ENCODE peak calls at places on chromosomes 5 and 9, in four cellular contexts. I is GM10248, D is AML-193, S is T-cell. U is an unnamed sample.

GRCh38 chr5:130549884-130550552 is 615.0 kb downstream of the HINT1 start:
- DNase-seq in I (no peak), D (no peak), S (no peak), U (no peak)

GRCh38 chr5:127884416-127884815 is 181.2 kb downstream of the CCDC192 start:
- DNase-seq in D (no peak), S (no peak), I (no peak), U (no peak)

GRCh38 chr9:70581214-70581966 is 166.9 kb upstream of the KLF9 start:
- DNase-seq in D (no peak), I (no peak), S (no peak), U (no peak)

GRCh38 chr9:105173306-105173705 is 71.1 kb upstream of the SLC44A1 start:
- DNase-seq in I (no peak), D (no peak), S (no peak), U (no peak)

GRCh38 chr5:61675015-61675692 is 343.1 kb downstream of the ZSWIM6 start:
- DNase-seq in I (no peak), S (no peak), D (no peak), U (peak; percentile 78)

GRCh38 chr9:8860925-8861324 is 1061.3 kb upstream of the DMAC1 start:
- DNase-seq in I (no peak), D (no peak), S (no peak), U (no peak)

GRCh38 chr9:121362813-121363585 is 7.1 kb downstream of the STOM start:
- DNase-seq in S (no peak), I (no peak), D (peak; percentile 44), U (no peak)

GRCh38 chr9:20284601-20285289 is 337.6 kb downstream of the MLLT3 start:
- DNase-seq in S (no peak), D (no peak), I (no peak), U (no peak)